ENCODE peak calls at places on chromosomes 12 and 14, in ten cellular contexts. L, P, I, E, N, S, W, M, K and H are unnamed samples.

GRCh38 chr14:35669782-35670181 is 135.8 kb downstream of the INSM2 start:
- DNase-seq in I (no peak), W (no peak), P (no peak), L (no peak), E (no peak), S (peak), M (peak), K (no peak), N (peak), H (no peak)

GRCh38 chr12:57899010-57899662 is 42.2 kb upstream of the ATP23 start:
- DNase-seq in L (peak), M (peak), N (peak), K (peak), P (no peak), I (no peak), W (no peak), S (peak), E (peak), H (peak)

GRCh38 chr14:30551460-30551859 is 7.5 kb upstream of the G2E3 start:
- DNase-seq in N (no peak), K (no peak), W (no peak), P (no peak), L (no peak), M (no peak), S (no peak), I (no peak), E (no peak), H (no peak)

GRCh38 chr12:27277846-27278260 is 33.8 kb downstream of the STK38L start:
- DNase-seq in L (no peak), S (no peak), K (peak), M (peak), W (no peak), P (peak), N (peak), E (no peak), I (no peak), H (no peak)

GRCh38 chr12:39972119-39972518 is 133.8 kb downstream of the SLC2A13 start:
- DNase-seq in M (peak), S (peak), I (no peak), W (no peak), L (no peak), N (no peak), E (no peak), K (peak), P (peak), H (no peak)

GRCh38 chr14:61615743-61616523 is 79.4 kb upstream of the HIF1A start:
- DNase-seq in M (peak), E (no peak), S (no peak), P (no peak), I (no peak), K (no peak), L (no peak), W (no peak), N (no peak), H (no peak)

GRCh38 chr12:59182191-59182590 is 261.9 kb upstream of the LRIG3 start:
- DNase-seq in K (no peak), W (no peak), E (no peak), N (no peak), I (no peak), L (no peak), S (no peak), M (no peak), P (no peak), H (no peak)

GRCh38 chr14:94940263-94940993 is 170.5 kb upstream of the GSC start:
- DNase-seq in K (no peak), E (no peak), W (no peak), S (no peak), N (no peak), I (no peak), L (no peak), P (no peak), M (no peak), H (no peak)

GRCh38 chr14:64724578-64724930 is 20.3 kb downstream of the PLEKHG3 start:
- DNase-seq in S (no peak), N (no peak), W (no peak), I (no peak), E (no peak), K (no peak), M (no peak), P (no peak), L (peak), H (no peak)

GRCh38 chr12:86421333-86421732 is 165.1 kb upstream of the MGAT4C start:
- DNase-seq in K (no peak), E (no peak), I (no peak), P (no peak), M (no peak), N (no peak), L (no peak), S (no peak), W (no peak), H (no peak)

GRCh38 chr14:99260652-99261551 is 11.1 kb downstream of the BCL11B start:
- DNase-seq in N (no peak), K (no peak), P (no peak), M (no peak), W (no peak), S (no peak), L (no peak), E (peak), I (no peak), H (no peak)

GRCh38 chr14:80304125-80304766 is 92.9 kb upstream of the DIO2 start:
- DNase-seq in P (no peak), K (peak), I (no peak), S (peak), W (no peak), E (no peak), L (no peak), M (peak), N (no peak), H (no peak)

GRCh38 chr14:75277000-75277795 is 1.4 kb upstream of the FOS start:
- DNase-seq in N (peak), S (peak), P (peak), K (peak), I (peak), E (peak), M (peak), L (peak), W (peak), H (peak)

GRCh38 chr12:108722992-108723766 is 8.1 kb downstream of the CORO1C start:
- DNase-seq in P (peak), L (no peak), M (peak), I (no peak), K (peak), S (peak), N (peak), E (no peak), W (no peak), H (no peak)

GRCh38 chr14:75540479-75540851 is 18.2 kb downstream of the BATF start:
- DNase-seq in S (no peak), W (no peak), M (no peak), L (no peak), K (no peak), N (no peak), I (no peak), E (no peak), P (no peak), H (no peak)

GRCh38 chr12:106978035-106978800 is 8.7 kb downstream of the MTERF2 start:
- DNase-seq in I (no peak), E (no peak), L (peak), K (peak), S (no peak), M (peak), N (no peak), P (no peak), W (no peak), H (no peak)

GRCh38 chr14:61813101-61813596 is 50.9 kb downstream of the SNAPC1 start:
- DNase-seq in E (no peak), N (no peak), P (no peak), L (no peak), M (no peak), W (no peak), K (no peak), I (peak), S (no peak), H (no peak)

GRCh38 chr12:109606261-109607028 is 32.9 kb downstream of the MVK start:
- DNase-seq in I (peak), K (no peak), N (no peak), P (no peak), E (no peak), M (no peak), S (no peak), L (peak), W (peak), H (no peak)

GRCh38 chr14:99427632-99428315 is 52.9 kb downstream of the SETD3 start:
- DNase-seq in I (no peak), E (no peak), S (peak), N (peak), L (no peak), K (peak), P (peak), W (no peak), M (no peak), H (no peak)

GRCh38 chr12:6161124-6161882 is 36.8 kb upstream of the VWF start:
- DNase-seq in I (no peak), N (no peak), W (no peak), S (peak), P (no peak), K (no peak), M (peak), E (no peak), L (no peak), H (no peak)

GRCh38 chr12:57523706-57524614 is 1.3 kb downstream of the MBD6 start:
- DNase-seq in W (no peak), P (no peak), N (no peak), K (no peak), S (no peak), I (no peak), L (no peak), M (peak), E (no peak), H (no peak)

GRCh38 chr14:23366163-23366921 is 1.4 kb upstream of the EFS start:
- DNase-seq in I (peak), E (no peak), N (peak), P (no peak), L (peak), M (no peak), K (no peak), W (peak), S (no peak), H (no peak)

GRCh38 chr12:12835378-12836145 is 22.4 kb downstream of the DDX47 start:
- DNase-seq in L (no peak), S (peak), P (no peak), E (no peak), K (peak), W (no peak), M (peak), I (no peak), N (peak), H (no peak)

GRCh38 chr12:119410396-119410795 is 75.9 kb downstream of the CCDC60 start:
- DNase-seq in L (no peak), S (no peak), W (no peak), N (no peak), I (peak), P (no peak), K (no peak), E (no peak), M (no peak), H (no peak)

GRCh38 chr12:51323317-51323960 is 535 bp downstream of the BIN2 start:
- DNase-seq in P (no peak), W (no peak), K (no peak), N (no peak), L (no peak), S (no peak), M (no peak), E (peak), I (no peak), H (no peak)
- TF ChIP-seq CTCF in P (no peak), W (no peak), K (no peak), N (no peak), L (no peak), S (no peak), M (no peak), E (no peak), I (no peak), H (no peak)

GRCh38 chr14:52929192-52929807 is 21.6 kb downstream of the FERMT2 start:
- DNase-seq in P (no peak), E (no peak), W (no peak), S (no peak), I (no peak), M (no peak), L (no peak), K (no peak), N (no peak), H (no peak)
- TF ChIP-seq CTCF in P (no peak), E (no peak), W (no peak), S (no peak), I (no peak), M (no peak), L (no peak), K (no peak), N (no peak), H (no peak)

GRCh38 chr12:116882742-116883141 is 1.5 kb upstream of the HRK start:
- DNase-seq in N (peak), K (peak), M (peak), L (no peak), S (no peak), P (no peak), E (no peak), W (no peak), I (no peak), H (no peak)
- TF ChIP-seq CTCF in N (peak), K (no peak), M (peak), L (no peak), S (peak), P (peak), E (no peak), W (peak), I (no peak), H (no peak)

GRCh38 chr14:49960453-49960852 is 67.6 kb downstream of the ARF6 start:
- DNase-seq in M (no peak), E (no peak), K (peak), P (no peak), N (no peak), S (no peak), I (no peak), L (no peak), W (no peak), H (no peak)

GRCh38 chr14:49955013-49955412 is 62.1 kb downstream of the ARF6 start:
- DNase-seq in P (no peak), E (no peak), K (no peak), L (no peak), W (no peak), N (no peak), S (no peak), M (no peak), I (no peak), H (no peak)

GRCh38 chr14:49954171-49954631 is 61.3 kb downstream of the ARF6 start:
- DNase-seq in M (peak), W (no peak), K (no peak), S (peak), L (no peak), N (peak), E (no peak), P (peak), I (no peak), H (no peak)

GRCh38 chr14:49959822-49960408 is 67.0 kb downstream of the ARF6 start:
- DNase-seq in M (no peak), W (no peak), S (no peak), L (no peak), K (no peak), P (no peak), E (peak), I (no peak), N (no peak), H (no peak)

DNA sequence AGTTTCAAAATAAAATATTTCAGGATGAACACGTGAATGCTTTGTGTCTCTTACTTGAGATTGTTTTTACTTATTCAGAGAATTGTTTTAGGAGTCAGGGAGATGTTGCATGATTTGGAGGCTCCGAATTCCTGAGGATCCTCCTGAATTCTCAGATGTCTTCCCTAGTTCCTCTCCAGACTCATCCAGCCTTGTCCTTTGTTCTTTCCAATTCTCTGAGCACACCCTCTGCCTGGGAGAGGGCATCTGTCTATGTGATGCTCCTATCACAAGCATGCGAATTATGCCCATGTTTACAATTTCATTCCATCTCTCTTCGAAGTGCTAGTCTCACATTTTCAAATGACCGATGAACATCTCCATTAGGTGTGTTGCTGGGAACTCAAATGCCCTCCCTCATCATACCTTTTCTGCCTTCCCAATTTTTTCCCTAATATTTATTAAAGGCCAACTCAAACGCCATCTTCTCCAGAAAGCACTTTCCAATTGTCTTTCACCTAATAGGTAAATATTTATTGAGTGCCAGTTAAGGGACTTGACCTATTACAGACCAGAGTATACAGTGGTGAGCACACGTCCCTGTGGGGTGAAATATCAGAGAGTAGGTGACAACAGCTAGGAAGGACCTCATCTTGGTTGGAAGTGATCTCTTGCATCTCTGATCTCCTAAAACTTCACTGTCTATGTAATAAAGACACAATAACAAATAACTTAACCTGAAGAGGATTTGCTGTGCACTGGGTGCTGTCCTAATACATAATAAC is 64.4 kb downstream of the ARF6 start:
- DNase-seq in K (no peak), E (no peak), M (no peak), S (no peak), P (no peak), L (no peak), N (no peak), I (no peak), W (no peak), H (no peak)
- TF ChIP-seq CTCF in K (no peak), E (no peak), M (no peak), S (no peak), P (no peak), L (no peak), N (no peak), I (no peak), W (no peak), H (no peak)

GRCh38 chr14:28280530-28280929 is 486.1 kb upstream of the FOXG1 start:
- DNase-seq in M (no peak), I (no peak), P (no peak), W (no peak), K (no peak), N (no peak), S (no peak), L (no peak), E (no peak), H (no peak)

DNA sequence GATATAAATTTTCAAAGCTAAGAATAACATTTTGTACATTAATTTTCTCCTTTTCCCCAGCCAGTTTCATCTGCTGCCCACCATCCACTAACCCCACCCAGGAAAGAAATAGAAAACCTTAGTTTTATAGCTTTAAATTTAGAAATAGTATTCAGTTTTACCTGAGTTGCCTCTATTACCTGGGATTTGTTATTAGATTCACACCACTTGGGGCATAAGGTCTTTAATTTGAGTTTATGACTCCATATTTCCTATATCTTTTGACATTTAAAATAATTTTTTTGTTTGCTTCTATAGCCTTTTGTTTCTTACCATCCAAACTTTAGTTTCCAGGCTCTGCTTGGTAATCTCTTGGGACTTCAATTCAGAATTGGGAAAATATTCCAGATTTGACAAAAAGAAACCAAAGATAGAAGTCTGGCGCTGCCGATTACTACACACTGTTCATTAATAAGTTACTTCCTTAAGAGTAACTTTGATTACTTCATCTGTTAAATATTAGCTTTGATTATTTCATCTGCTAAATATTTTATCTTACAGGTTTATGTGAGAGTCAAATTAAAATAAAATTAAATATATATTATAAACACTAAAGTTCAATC is 485.5 kb upstream of the FOXG1 start:
- DNase-seq in I (no peak), P (no peak), M (no peak), K (no peak), E (no peak), S (no peak), N (no peak), L (no peak), W (no peak), H (no peak)
- TF ChIP-seq CTCF in I (no peak), P (no peak), M (no peak), K (no peak), E (no peak), S (no peak), N (no peak), L (no peak), W (no peak), H (no peak)

GRCh38 chr12:77685112-77685511 is 145.6 kb upstream of the NAV3 start:
- DNase-seq in W (peak), N (peak), P (peak), M (peak), K (peak), E (no peak), L (peak), I (peak), S (peak), H (no peak)
- TF ChIP-seq CTCF in W (peak), N (peak), P (peak), M (peak), K (peak), E (no peak), L (no peak), I (peak), S (peak), H (no peak)